ENCODE peak calls at places on chromosomes 1 and 21, in six cellular contexts. N, Q, C, Z, P and I are unnamed samples.

GRCh38 chr1:234611799-234612351 is 1.9 kb upstream of the IRF2BP2 start:
- DNase-seq in N (no peak), Q (no peak), C (peak; percentile 42), Z (no peak), P (no peak), I (no peak)

GRCh38 chr1:10943991-10944730 is 68.3 kb upstream of the TARDBP start:
- DNase-seq in N (no peak), Q (no peak), C (no peak), Z (no peak), P (no peak), I (peak; percentile 21)

GRCh38 chr21:15682977-15683376 is 46.8 kb upstream of the USP25 start:
- DNase-seq in N (no peak), Q (no peak), C (no peak), Z (no peak), P (peak; percentile 57), I (peak; percentile 20)

GRCh38 chr1:39650431-39650830 is 11.0 kb upstream of the HEYL start:
- DNase-seq in N (no peak), Q (no peak), C (no peak), Z (no peak), P (no peak), I (no peak)

GRCh38 chr1:225896937-225897549 is 8.1 kb upstream of the LEFTY1 start:
- DNase-seq in N (no peak), Q (no peak), C (no peak), Z (peak; percentile 56), P (peak; percentile 34), I (peak; percentile 22)

GRCh38 chr1:183195146-183195571 is 9.1 kb downstream of the LAMC2 start:
- DNase-seq in N (no peak), Q (no peak), C (no peak), Z (peak; percentile 51), P (peak; percentile 60), I (no peak)

GRCh38 chr1:171486048-171486519 is 754 bp downstream of the PRRC2C start:
- DNase-seq in N (peak; percentile 42), Q (no peak), C (no peak), Z (peak; percentile 86), P (peak; percentile 81), I (peak; percentile 89)

GRCh38 chr1:234707641-234708040 is 97.7 kb upstream of the IRF2BP2 start:
- DNase-seq in N (no peak), Q (no peak), C (no peak), Z (no peak), P (peak; percentile 67), I (no peak)

GRCh38 chr1:110551278-110551809 is 32.4 kb upstream of the KCNA10 start:
- DNase-seq in N (no peak), Q (no peak), C (no peak), Z (no peak), P (no peak), I (no peak)

GRCh38 chr1:117210386-117210785 is 341 bp downstream of the VTCN1 start:
- DNase-seq in N (no peak), Q (no peak), C (no peak), Z (no peak), P (no peak), I (no peak)
- H2BK5ac ChIP-seq in N (no peak overlapping the region), Q (no peak overlapping the region), C (no peak overlapping the region), Z (no peak overlapping the region), P (no peak overlapping the region), I (no peak overlapping the region)

DNA sequence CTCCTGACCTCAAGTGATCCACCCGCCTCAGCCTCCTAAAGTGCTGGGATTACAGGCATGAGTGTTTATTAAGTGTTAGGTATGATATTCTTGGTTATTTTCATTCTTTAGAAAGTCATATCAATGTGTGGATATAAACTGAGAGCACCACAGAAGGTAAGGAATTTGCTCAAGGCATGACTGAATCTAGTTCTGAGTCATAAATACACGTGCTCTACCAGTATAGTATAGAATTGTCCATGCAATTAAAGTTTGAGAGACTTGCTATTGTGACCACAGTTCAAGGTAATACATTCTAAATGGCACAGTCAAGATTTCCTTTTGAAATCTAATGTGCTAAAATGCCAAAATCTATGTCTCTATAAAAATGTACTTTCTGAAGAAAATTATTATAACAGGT is 401.1 kb upstream of the CHRM3 start:
- DNase-seq in N (no peak), Q (no peak), C (no peak), Z (no peak), P (no peak), I (no peak)
- H2BK15ac ChIP-seq in N (no peak overlapping the region), Q (no peak overlapping the region), C (no peak overlapping the region), Z (no peak overlapping the region), P (no peak overlapping the region), I (no peak overlapping the region)

DNA sequence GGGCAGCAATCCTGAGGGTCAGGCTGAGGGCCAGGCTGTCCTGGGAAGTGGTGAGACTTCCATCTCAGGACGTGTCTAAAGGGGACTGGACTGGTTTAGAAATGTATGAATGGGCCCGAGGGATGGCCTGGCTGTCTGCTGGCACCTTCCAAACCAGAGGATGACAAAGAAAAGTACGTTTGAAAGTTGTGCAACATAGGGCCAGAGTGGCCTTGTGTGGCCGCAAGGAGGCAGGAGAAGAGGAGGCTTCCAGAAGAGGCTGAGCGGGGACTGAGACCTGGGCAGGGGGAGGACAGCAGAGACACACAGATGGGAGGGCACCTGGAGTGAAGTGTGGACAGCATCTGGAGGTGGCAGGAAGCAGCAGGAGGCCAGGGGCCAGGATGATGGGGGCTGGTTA is 2.6 kb upstream of the SYTL1 start:
- DNase-seq in N (no peak), Q (no peak), C (no peak), Z (no peak), P (no peak), I (no peak)
- H2BK5ac ChIP-seq in N (peak overlapping the region; percentile 79), Q (no peak overlapping the region), C (no peak overlapping the region), Z (no peak overlapping the region), P (no peak overlapping the region), I (no peak overlapping the region)

DNA sequence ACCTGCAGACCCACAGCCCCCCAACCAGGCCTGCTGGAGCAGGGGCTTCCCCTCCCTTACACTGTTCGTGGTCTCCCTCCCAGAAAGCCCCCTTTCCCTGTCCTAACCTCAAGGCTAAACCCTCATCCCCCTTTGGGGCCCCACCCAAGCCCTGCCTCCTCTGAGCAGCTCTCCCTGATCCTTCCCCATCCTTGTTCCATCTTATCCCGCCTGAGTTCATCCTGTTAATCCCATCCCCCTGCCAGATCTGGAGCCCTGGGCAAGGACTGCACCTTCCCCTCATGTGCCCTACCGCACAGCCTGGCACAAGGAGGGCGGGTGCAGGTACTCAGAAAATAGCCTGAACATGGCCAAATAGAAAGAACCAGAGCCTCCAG is 6.9 kb upstream of the TNNT2 start:
- DNase-seq in N (no peak), Q (no peak), C (no peak), Z (no peak), P (no peak), I (no peak)
- H2BK15ac ChIP-seq in N (no peak overlapping the region), Q (no peak overlapping the region), C (no peak overlapping the region), Z (no peak overlapping the region), P (peak overlapping the region; percentile 62), I (no peak overlapping the region)